ENCODE peak calls at places on chromosomes 1 and 21, in four cellular contexts. L is heart right ventricle; Q is NCI-H187; P is stimulated activated CD4-positive, alpha-beta T cell treated with anti-CD3 and anti-CD28 coated beads, Interleukin-1b, Interleukin-23, amount 100 ng/mL, for 1 hour. O is an unnamed sample.
A peak's percentile ranks its signal among the peaks of the same experiment; 100 is the strongest.

GRCh38 chr1:51019811-51020210 is 49.8 kb downstream of the CDKN2C start:
- DNase-seq in L (no peak), Q (no peak), P (no peak), O (no peak)

GRCh38 chr1:14543191-14543849 is 55.2 kb upstream of the KAZN start:
- DNase-seq in L (no peak), Q (no peak), P (no peak), O (no peak)

GRCh38 chr1:234745844-234746797 is 136.1 kb upstream of the IRF2BP2 start:
- DNase-seq in L (no peak), Q (no peak), P (no peak), O (no peak)

GRCh38 chr1:58968360-58968952 is 184.6 kb upstream of the JUN start:
- DNase-seq in L (peak; percentile 78), Q (no peak), P (no peak), O (peak; percentile 82)

GRCh38 chr1:1136547-1137230 is 20.8 kb upstream of the C1orf159 start:
- DNase-seq in L (no peak), Q (peak; percentile 97), P (no peak), O (no peak)

GRCh38 chr1:116984406-116985160 is 17.0 kb upstream of the CD101 start:
- DNase-seq in L (no peak), Q (no peak), P (no peak), O (no peak)

GRCh38 chr1:236307437-236307836 is 25.7 kb upstream of the ERO1B start:
- DNase-seq in L (no peak), Q (no peak), P (no peak), O (no peak)

GRCh38 chr1:178467837-178468236 is 28.9 kb downstream of the CLEC20A start:
- DNase-seq in L (no peak), Q (no peak), P (no peak), O (no peak)

GRCh38 chr1:16212251-16212961 is at the start of gene ARHGEF19:
- DNase-seq in L (no peak), Q (no peak), P (no peak), O (peak; percentile 73)

GRCh38 chr1:89690595-89690994 is 57.7 kb downstream of the LRRC8C start:
- DNase-seq in L (no peak), Q (no peak), P (no peak), O (no peak)

GRCh38 chr1:30318413-30318812 is 405.0 kb downstream of the MATN1 start:
- DNase-seq in L (no peak), Q (no peak), P (no peak), O (no peak)

GRCh38 chr1:38097256-38097655 is 50.7 kb upstream of the POU3F1 start:
- DNase-seq in L (no peak), Q (no peak), P (no peak), O (no peak)

GRCh38 chr1:147627435-147628110 is 42.8 kb downstream of the ACP6 start:
- DNase-seq in L (peak; percentile 41), Q (peak; percentile 29), P (peak; percentile 18), O (peak; percentile 74)

GRCh38 chr1:182101415-182102041 is 40.0 kb upstream of the ZNF648 start:
- DNase-seq in L (no peak), Q (no peak), P (no peak), O (no peak)

GRCh38 chr1:218996362-218996761 is 177.3 kb upstream of the LYPLAL1 start:
- DNase-seq in L (no peak), Q (no peak), P (no peak), O (no peak)

GRCh38 chr1:167681024-167681423 is 40.8 kb upstream of the MPZL1 start:
- DNase-seq in L (no peak), Q (no peak), P (no peak), O (no peak)

GRCh38 chr1:156062189-156062588 is 1.2 kb downstream of the RAB25 start:
- DNase-seq in L (no peak), Q (no peak), P (no peak), O (no peak)

GRCh38 chr21:30072496-30072895 is 94.1 kb downstream of the CLDN17 start:
- DNase-seq in L (no peak), Q (no peak), P (no peak), O (peak; percentile 17)

GRCh38 chr1:43990271-43991199 is 864 bp upstream of the CCDC24 start:
- DNase-seq in L (no peak), Q (no peak), P (no peak), O (no peak)

GRCh38 chr1:205258313-205259176 is 30.8 kb downstream of the TMCC2 start:
- DNase-seq in L (no peak), Q (no peak), P (no peak), O (no peak)

GRCh38 chr1:204709960-204710912 is 24.7 kb upstream of the LRRN2 start:
- DNase-seq in L (no peak), Q (no peak), P (no peak), O (peak; percentile 16)

GRCh38 chr1:202063093-202063492 is 52.7 kb downstream of the ELF3 start:
- DNase-seq in L (no peak), Q (no peak), P (no peak), O (no peak)

GRCh38 chr1:145961425-145962156 is 2.8 kb downstream of the ANKRD34A start:
- DNase-seq in L (peak; percentile 50), Q (peak; percentile 41), P (peak; percentile 30), O (peak; percentile 48)

GRCh38 chr1:180157576-180158057 is 2.9 kb downstream of the QSOX1 start:
- DNase-seq in L (no peak), Q (no peak), P (no peak), O (peak; percentile 83)

GRCh38 chr1:12424150-12424549 is 193.9 kb downstream of the DHRS3 start:
- DNase-seq in L (no peak), Q (no peak), P (no peak), O (no peak)

GRCh38 chr1:59349101-59349500 is 52.2 kb downstream of the FGGY start:
- DNase-seq in L (no peak), Q (no peak), P (no peak), O (no peak)

GRCh38 chr1:41500378-41500777 is 15.9 kb upstream of the EDN2 start:
- DNase-seq in L (peak; percentile 57), Q (no peak), P (no peak), O (peak; percentile 86)

GRCh38 chr21:14479387-14479786 is 66.7 kb downstream of the SAMSN1 start:
- DNase-seq in L (no peak), Q (no peak), P (no peak), O (no peak)

GRCh38 chr1:160855181-160855981 is 7.3 kb downstream of the CD244 start:
- DNase-seq in L (no peak), Q (no peak), P (no peak), O (no peak)

GRCh38 chr1:24418898-24419628 is 3.5 kb downstream of the NIPAL3 start:
- DNase-seq in L (peak; percentile 28), Q (peak; percentile 86), P (no peak), O (peak; percentile 70)

GRCh38 chr1:48202030-48202752 is 20.3 kb upstream of the SLC5A9 start:
- DNase-seq in L (peak; percentile 57), Q (peak; percentile 54), P (peak; percentile 23), O (peak; percentile 66)

GRCh38 chr1:210598135-210598652 is 269.5 kb downstream of the HHAT start:
- DNase-seq in L (peak; percentile 24), Q (no peak), P (no peak), O (no peak)

GRCh38 chr1:184298321-184299052 is 88.3 kb upstream of the C1orf21 start:
- DNase-seq in L (no peak), Q (no peak), P (no peak), O (no peak)

GRCh38 chr1:182450087-182450486 is at the start of gene RGSL1:
- DNase-seq in L (no peak), Q (no peak), P (no peak), O (no peak)

GRCh38 chr1:180981596-180982387 is 40.9 kb downstream of the STX6 start:
- DNase-seq in L (no peak), Q (peak; percentile 79), P (no peak), O (no peak)

O was measured in pancreas.